ENCODE peak calls at places on chromosomes 3 and 15, in five cellular contexts. One of them, this sample, is unnamed.

GRCh38 chr15:44489464-44489863 is 47.5 kb upstream of the EIF3J start:
- ATAC-seq in CD8-positive, alpha-beta T cell: no peak
- ATAC-seq in HCT116: peak; percentile 88
- ATAC-seq in CD4-positive, CD25-positive, alpha-beta regulatory T cell: peak; percentile 86
- ATAC-seq in PC-3: peak; percentile 91
- ATAC-seq in this sample: peak; percentile 66

GRCh38 chr15:85443593-85444328 is 63.4 kb downstream of the AKAP13 start:
- ATAC-seq in PC-3: peak; percentile 86
- ATAC-seq in CD8-positive, alpha-beta T cell: peak; percentile 70
- ATAC-seq in CD4-positive, CD25-positive, alpha-beta regulatory T cell: peak; percentile 56
- ATAC-seq in HCT116: peak; percentile 76
- ATAC-seq in this sample: no peak

GRCh38 chr3:23671901-23672589 is 133.7 kb upstream of the UBE2E1 start:
- ATAC-seq in PC-3: peak; percentile 2
- ATAC-seq in CD4-positive, CD25-positive, alpha-beta regulatory T cell: no peak
- ATAC-seq in CD8-positive, alpha-beta T cell: no peak
- ATAC-seq in HCT116: no peak
- ATAC-seq in this sample: no peak

GRCh38 chr3:113275876-113276580 is 64.7 kb downstream of the BOC start:
- ATAC-seq in PC-3: peak; percentile 89
- ATAC-seq in CD4-positive, CD25-positive, alpha-beta regulatory T cell: no peak
- ATAC-seq in CD8-positive, alpha-beta T cell: no peak
- ATAC-seq in HCT116: peak; percentile 65
- ATAC-seq in this sample: peak; percentile 75

GRCh38 chr3:194212869-194213320 is 76.9 kb downstream of the HES1 start:
- ATAC-seq in PC-3: no peak
- ATAC-seq in CD4-positive, CD25-positive, alpha-beta regulatory T cell: no peak
- ATAC-seq in HCT116: no peak
- ATAC-seq in CD8-positive, alpha-beta T cell: no peak
- ATAC-seq in this sample: no peak

GRCh38 chr3:151460240-151460639 is 621 bp downstream of the IGSF10 start:
- ATAC-seq in CD8-positive, alpha-beta T cell: no peak
- ATAC-seq in HCT116: no peak
- ATAC-seq in CD4-positive, CD25-positive, alpha-beta regulatory T cell: no peak
- ATAC-seq in PC-3: peak; percentile 34
- ATAC-seq in this sample: no peak

GRCh38 chr3:42176635-42177034 is 85.5 kb downstream of the TRAK1 start:
- ATAC-seq in CD4-positive, CD25-positive, alpha-beta regulatory T cell: no peak
- ATAC-seq in CD8-positive, alpha-beta T cell: no peak
- ATAC-seq in HCT116: no peak
- ATAC-seq in PC-3: peak; percentile 4
- ATAC-seq in this sample: no peak

GRCh38 chr15:37289109-37289765 is 188.9 kb upstream of the MEIS2 start:
- ATAC-seq in HCT116: peak; percentile 91
- ATAC-seq in CD8-positive, alpha-beta T cell: no peak
- ATAC-seq in PC-3: peak; percentile 81
- ATAC-seq in CD4-positive, CD25-positive, alpha-beta regulatory T cell: no peak
- ATAC-seq in this sample: no peak

GRCh38 chr3:84165278-84165677 is 793.5 kb upstream of the CADM2 start:
- ATAC-seq in CD8-positive, alpha-beta T cell: no peak
- ATAC-seq in PC-3: peak; percentile 79
- ATAC-seq in CD4-positive, CD25-positive, alpha-beta regulatory T cell: no peak
- ATAC-seq in HCT116: no peak
- ATAC-seq in this sample: no peak

GRCh38 chr3:167761302-167761701 is 25.8 kb downstream of the SERPINI1 start:
- ATAC-seq in PC-3: peak; percentile 67
- ATAC-seq in CD4-positive, CD25-positive, alpha-beta regulatory T cell: no peak
- ATAC-seq in HCT116: no peak
- ATAC-seq in CD8-positive, alpha-beta T cell: no peak
- ATAC-seq in this sample: no peak

GRCh38 chr3:14640157-14640562 is 11.4 kb upstream of the CCDC174 start:
- ATAC-seq in PC-3: peak; percentile 42
- ATAC-seq in HCT116: no peak
- ATAC-seq in CD8-positive, alpha-beta T cell: no peak
- ATAC-seq in CD4-positive, CD25-positive, alpha-beta regulatory T cell: no peak
- ATAC-seq in this sample: no peak

GRCh38 chr3:195557327-195557726 is 14.2 kb upstream of the PPP1R2 start:
- ATAC-seq in HCT116: no peak
- ATAC-seq in CD8-positive, alpha-beta T cell: no peak
- ATAC-seq in CD4-positive, CD25-positive, alpha-beta regulatory T cell: no peak
- ATAC-seq in PC-3: no peak
- ATAC-seq in this sample: no peak

GRCh38 chr3:192570757-192571156 is 156.6 kb downstream of the FGF12 start:
- ATAC-seq in HCT116: no peak
- ATAC-seq in CD4-positive, CD25-positive, alpha-beta regulatory T cell: no peak
- ATAC-seq in CD8-positive, alpha-beta T cell: no peak
- ATAC-seq in PC-3: no peak
- ATAC-seq in this sample: no peak

GRCh38 chr3:69409831-69410230 is 23.9 kb upstream of the FRMD4B start:
- ATAC-seq in PC-3: no peak
- ATAC-seq in CD8-positive, alpha-beta T cell: no peak
- ATAC-seq in HCT116: peak; percentile 7
- ATAC-seq in CD4-positive, CD25-positive, alpha-beta regulatory T cell: no peak
- ATAC-seq in this sample: peak; percentile 54

GRCh38 chr3:151835751-151836550 is 22.0 kb downstream of the AADAC start:
- ATAC-seq in CD8-positive, alpha-beta T cell: no peak
- ATAC-seq in PC-3: no peak
- ATAC-seq in HCT116: no peak
- ATAC-seq in CD4-positive, CD25-positive, alpha-beta regulatory T cell: no peak
- ATAC-seq in this sample: no peak

GRCh38 chr3:125440970-125441369 is 65.8 kb upstream of the ZNF148 start:
- ATAC-seq in PC-3: no peak
- ATAC-seq in CD8-positive, alpha-beta T cell: no peak
- ATAC-seq in HCT116: no peak
- ATAC-seq in CD4-positive, CD25-positive, alpha-beta regulatory T cell: no peak
- ATAC-seq in this sample: no peak

GRCh38 chr3:4670352-4670751 is 177.2 kb downstream of the ITPR1 start:
- ATAC-seq in CD8-positive, alpha-beta T cell: no peak
- ATAC-seq in HCT116: peak; percentile 97
- ATAC-seq in PC-3: peak; percentile 88
- ATAC-seq in CD4-positive, CD25-positive, alpha-beta regulatory T cell: no peak
- ATAC-seq in this sample: no peak

GRCh38 chr3:37984051-37984450 is 6.5 kb upstream of the VILL start:
- ATAC-seq in PC-3: no peak
- ATAC-seq in CD8-positive, alpha-beta T cell: no peak
- ATAC-seq in CD4-positive, CD25-positive, alpha-beta regulatory T cell: no peak
- ATAC-seq in HCT116: no peak
- ATAC-seq in this sample: no peak

GRCh38 chr3:108806316-108806715 is 16.3 kb upstream of the TRAT1 start:
- ATAC-seq in PC-3: no peak
- ATAC-seq in CD4-positive, CD25-positive, alpha-beta regulatory T cell: peak; percentile 94
- ATAC-seq in HCT116: no peak
- ATAC-seq in CD8-positive, alpha-beta T cell: peak; percentile 92
- ATAC-seq in this sample: no peak

GRCh38 chr15:41851167-41851523 is 12.5 kb downstream of the PLA2G4B start:
- ATAC-seq in CD8-positive, alpha-beta T cell: no peak
- ATAC-seq in HCT116: no peak
- ATAC-seq in CD4-positive, CD25-positive, alpha-beta regulatory T cell: no peak
- ATAC-seq in PC-3: no peak
- ATAC-seq in this sample: no peak

GRCh38 chr3:66381621-66382020 is 119.2 kb downstream of the LRIG1 start:
- ATAC-seq in PC-3: no peak
- ATAC-seq in CD8-positive, alpha-beta T cell: no peak
- ATAC-seq in HCT116: no peak
- ATAC-seq in CD4-positive, CD25-positive, alpha-beta regulatory T cell: no peak
- ATAC-seq in this sample: peak; percentile 56

GRCh38 chr15:35595656-35596055 is 49.7 kb upstream of the DPH6 start:
- ATAC-seq in PC-3: no peak
- ATAC-seq in CD4-positive, CD25-positive, alpha-beta regulatory T cell: no peak
- ATAC-seq in HCT116: no peak
- ATAC-seq in CD8-positive, alpha-beta T cell: no peak
- ATAC-seq in this sample: no peak

GRCh38 chr15:65326844-65327243 is 22.4 kb downstream of the RNU5B-1 start:
- ATAC-seq in HCT116: no peak
- ATAC-seq in CD8-positive, alpha-beta T cell: no peak
- ATAC-seq in PC-3: no peak
- ATAC-seq in CD4-positive, CD25-positive, alpha-beta regulatory T cell: no peak
- ATAC-seq in this sample: no peak

GRCh38 chr3:108071394-108071793 is 19.4 kb downstream of the CD47 start:
- ATAC-seq in HCT116: no peak
- ATAC-seq in PC-3: no peak
- ATAC-seq in CD4-positive, CD25-positive, alpha-beta regulatory T cell: no peak
- ATAC-seq in CD8-positive, alpha-beta T cell: no peak
- ATAC-seq in this sample: no peak

GRCh38 chr15:93072440-93073394 is 16.3 kb downstream of the RGMA start:
- ATAC-seq in CD8-positive, alpha-beta T cell: peak; percentile 33
- ATAC-seq in HCT116: peak; percentile 93
- ATAC-seq in CD4-positive, CD25-positive, alpha-beta regulatory T cell: no peak
- ATAC-seq in PC-3: peak; percentile 86
- ATAC-seq in this sample: peak; percentile 90

GRCh38 chr15:93070901-93071300 is 18.1 kb downstream of the RGMA start:
- ATAC-seq in PC-3: no peak
- ATAC-seq in HCT116: no peak
- ATAC-seq in CD8-positive, alpha-beta T cell: no peak
- ATAC-seq in CD4-positive, CD25-positive, alpha-beta regulatory T cell: no peak
- ATAC-seq in this sample: no peak

GRCh38 chr15:93072011-93072410 is 17.0 kb downstream of the RGMA start:
- ATAC-seq in CD4-positive, CD25-positive, alpha-beta regulatory T cell: no peak
- ATAC-seq in CD8-positive, alpha-beta T cell: no peak
- ATAC-seq in HCT116: no peak
- ATAC-seq in PC-3: no peak
- ATAC-seq in this sample: no peak

GRCh38 chr15:93070136-93070535 is 18.9 kb downstream of the RGMA start:
- ATAC-seq in CD4-positive, CD25-positive, alpha-beta regulatory T cell: no peak
- ATAC-seq in CD8-positive, alpha-beta T cell: no peak
- ATAC-seq in HCT116: no peak
- ATAC-seq in PC-3: no peak
- ATAC-seq in this sample: no peak

DNA sequence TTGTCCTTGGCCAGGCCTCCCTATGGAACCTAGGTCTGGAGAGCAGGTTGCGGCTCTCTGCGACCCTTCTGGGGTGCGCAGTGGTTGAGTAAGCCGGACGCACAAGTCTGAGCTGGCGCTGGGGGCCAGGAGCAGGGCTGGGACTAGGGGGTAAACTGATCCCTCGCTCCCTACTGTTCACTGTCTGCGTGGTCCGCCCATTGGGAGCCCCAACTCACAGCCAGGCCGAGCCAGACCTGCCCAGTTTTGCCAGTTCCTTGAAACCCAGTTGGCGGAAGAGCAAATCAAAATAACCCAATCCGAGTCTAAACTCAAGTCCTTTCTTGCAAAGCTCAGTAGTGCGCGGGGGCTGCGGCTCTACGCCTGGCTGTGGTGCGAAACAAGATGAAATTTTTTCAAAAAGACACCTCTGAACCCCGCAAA is 17.5 kb downstream of the RGMA start:
- ATAC-seq in CD8-positive, alpha-beta T cell: no peak
- ATAC-seq in PC-3: no peak
- ATAC-seq in HCT116: no peak
- ATAC-seq in CD4-positive, CD25-positive, alpha-beta regulatory T cell: no peak
- ATAC-seq in this sample: no peak
- H3K4me3 ChIP-seq in CD8-positive, alpha-beta T cell: no peak overlapping the region
- H3K4me3 ChIP-seq in PC-3: peak overlapping the region; percentile 78
- H3K4me3 ChIP-seq in HCT116: peak overlapping the region; percentile 63
- H3K4me3 ChIP-seq in CD4-positive, CD25-positive, alpha-beta regulatory T cell: no peak overlapping the region
- H3K4me3 ChIP-seq in this sample: peak overlapping the region; percentile 68

DNA sequence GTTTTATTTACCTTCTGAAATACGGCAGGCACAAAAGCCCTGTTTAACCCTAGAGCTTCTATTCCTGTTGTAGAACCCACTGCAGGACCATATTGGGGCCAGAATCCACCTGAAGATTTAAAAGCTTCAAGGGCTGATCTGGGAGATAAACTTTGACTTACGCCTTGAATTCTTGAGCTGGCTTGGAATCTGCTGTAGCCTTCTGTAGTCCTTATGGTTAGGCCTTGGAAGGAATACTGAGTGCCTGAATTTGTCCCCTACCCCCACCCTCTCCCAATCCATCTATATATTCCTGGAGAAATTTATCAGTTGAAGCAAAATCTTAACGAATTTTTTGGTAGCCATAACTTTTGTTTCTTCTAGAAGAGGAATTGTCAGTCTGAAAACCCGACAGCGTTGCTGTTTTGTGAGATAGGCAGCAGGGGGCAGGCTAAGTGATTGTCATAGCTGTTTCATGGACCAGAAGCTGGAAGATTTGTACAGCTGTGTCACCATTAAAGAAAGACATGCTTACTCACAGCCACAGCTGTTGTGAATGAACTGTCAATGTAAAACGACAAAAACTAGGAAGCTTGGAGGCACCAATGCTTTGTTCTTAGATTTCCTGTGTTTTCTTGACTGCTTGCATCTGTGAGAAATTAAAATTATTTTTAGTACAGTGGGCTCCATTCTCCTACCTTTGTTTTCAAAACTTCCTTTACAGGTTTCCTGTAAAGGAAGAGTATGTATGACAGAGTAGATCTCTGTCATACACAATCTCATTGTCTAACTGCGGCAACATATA is 12.8 kb downstream of the LXN start:
- ATAC-seq in HCT116: peak; percentile 83
- ATAC-seq in CD8-positive, alpha-beta T cell: peak; percentile 83
- ATAC-seq in PC-3: peak; percentile 65
- ATAC-seq in CD4-positive, CD25-positive, alpha-beta regulatory T cell: peak; percentile 80
- ATAC-seq in this sample: no peak
- H3K27ac ChIP-seq in HCT116: no peak overlapping the region
- H3K27ac ChIP-seq in CD8-positive, alpha-beta T cell: no peak overlapping the region
- H3K27ac ChIP-seq in PC-3: peak overlapping the region; percentile 49
- H3K27ac ChIP-seq in CD4-positive, CD25-positive, alpha-beta regulatory T cell: no peak overlapping the region
- H3K27ac ChIP-seq in this sample: no peak overlapping the region

GRCh38 chr15:98943609-98944111 is 63.9 kb downstream of the PGPEP1L start:
- ATAC-seq in HCT116: no peak
- ATAC-seq in CD4-positive, CD25-positive, alpha-beta regulatory T cell: no peak
- ATAC-seq in PC-3: no peak
- ATAC-seq in CD8-positive, alpha-beta T cell: no peak
- ATAC-seq in this sample: peak; percentile 45
- H3K4me1 ChIP-seq in HCT116: no peaks in the 10 kb centered on the region
- H3K4me1 ChIP-seq in CD4-positive, CD25-positive, alpha-beta regulatory T cell: no peaks in the 10 kb centered on the region
- H3K4me1 ChIP-seq in PC-3: peaks cover 11% of the 10 kb centered on the region
- H3K4me1 ChIP-seq in CD8-positive, alpha-beta T cell: no peaks in the 10 kb centered on the region
- H3K4me1 ChIP-seq in this sample: no peaks in the 10 kb centered on the region

DNA sequence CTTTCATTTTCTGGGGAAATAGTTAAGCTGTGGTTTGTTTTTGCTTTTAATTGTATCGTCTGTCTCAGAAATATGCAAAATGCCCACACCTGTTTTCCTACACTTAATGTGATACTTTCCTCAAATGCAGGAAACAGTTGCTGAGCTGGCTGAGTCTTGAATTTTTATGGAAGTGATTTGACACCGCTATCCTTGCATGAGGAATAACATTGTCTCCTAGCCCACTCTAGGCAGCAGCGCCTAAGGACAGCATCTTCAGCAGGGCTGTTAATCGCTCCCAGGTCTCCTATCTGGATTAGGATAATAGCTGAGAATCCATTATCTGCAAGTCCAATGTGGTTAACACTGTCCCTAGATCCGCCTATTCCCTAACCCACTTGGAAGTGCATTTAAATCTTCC is 132.6 kb upstream of the NR2E3 start:
- ATAC-seq in CD4-positive, CD25-positive, alpha-beta regulatory T cell: no peak
- ATAC-seq in HCT116: no peak
- ATAC-seq in PC-3: no peak
- ATAC-seq in CD8-positive, alpha-beta T cell: no peak
- ATAC-seq in this sample: no peak
- H3K4me3 ChIP-seq in CD4-positive, CD25-positive, alpha-beta regulatory T cell: peak overlapping the region; percentile 71
- H3K4me3 ChIP-seq in HCT116: no peak overlapping the region
- H3K4me3 ChIP-seq in PC-3: no peak overlapping the region
- H3K4me3 ChIP-seq in CD8-positive, alpha-beta T cell: no peak overlapping the region
- H3K4me3 ChIP-seq in this sample: no peak overlapping the region

This sample was measured in gastroesophageal sphincter.